ENCODE peak calls at places on chromosomes 7 and 10, in nine cellular contexts. E is left ventricle myocardium inferior, J is neural crest cell, T is nephron progenitor cell, U is mesothelial cell of epicardium, V is H1, R is WTC11, X is A673, Q is spleen. S is an unnamed sample.

GRCh38 chr7:157263156-157263555 is 73.6 kb upstream of the DNAJB6 start:
- DNase-seq in E (no peak), J (no peak), T (no peak), U (no peak), V (no peak), R (no peak), X (no peak), Q (no peak), S (no peak)

GRCh38 chr7:40761757-40762342 is 627.0 kb downstream of the SUGCT start:
- DNase-seq in E (no peak), J (no peak), T (no peak), U (no peak), V (no peak), R (peak), X (no peak), Q (no peak), S (no peak)

GRCh38 chr7:94357076-94357475 is 37.6 kb upstream of the COL1A2 start:
- DNase-seq in E (no peak), J (no peak), T (no peak), U (no peak), V (no peak), R (no peak), X (no peak), Q (no peak), S (no peak)

GRCh38 chr10:104966563-104967280 is 325.6 kb downstream of the SORCS3 start:
- DNase-seq in E (no peak), J (no peak), T (no peak), U (no peak), V (no peak), R (no peak), X (no peak), Q (no peak), S (no peak)

GRCh38 chr10:88728107-88728763 is 22.2 kb downstream of the LIPK start:
- DNase-seq in E (no peak), J (peak), T (peak), U (no peak), V (peak), R (peak), X (peak), Q (peak), S (no peak)

GRCh38 chr7:100682228-100682741 is 8.7 kb downstream of the GNB2 start:
- DNase-seq in E (no peak), J (no peak), T (no peak), U (no peak), V (no peak), R (no peak), X (no peak), Q (peak), S (no peak)

GRCh38 chr10:22334414-22335203 is 10.7 kb upstream of the SPAG6 start:
- DNase-seq in E (no peak), J (no peak), T (peak), U (peak), V (peak), R (peak), X (no peak), Q (peak), S (no peak)

GRCh38 chr7:114148779-114149178 is 230.0 kb upstream of the PPP1R3A start:
- DNase-seq in E (no peak), J (no peak), T (no peak), U (no peak), V (no peak), R (no peak), X (no peak), Q (no peak), S (no peak)

GRCh38 chr7:135757719-135758411 is 9.3 kb upstream of the FAM180A start:
- DNase-seq in E (peak), J (no peak), T (no peak), U (no peak), V (no peak), R (no peak), X (peak), Q (no peak), S (no peak)

GRCh38 chr7:117158941-117159705 is 163.7 kb downstream of the WNT2 start:
- DNase-seq in E (no peak), J (no peak), T (no peak), U (no peak), V (no peak), R (no peak), X (no peak), Q (no peak), S (no peak)

GRCh38 chr7:21869785-21870402 is 75.8 kb downstream of the CDCA7L start:
- DNase-seq in E (no peak), J (no peak), T (no peak), U (no peak), V (no peak), R (no peak), X (no peak), Q (no peak), S (no peak)

GRCh38 chr7:129160161-129160911 is 15.8 kb downstream of the TSPAN33 start:
- DNase-seq in E (no peak), J (no peak), T (peak), U (no peak), V (no peak), R (peak), X (no peak), Q (no peak), S (no peak)

GRCh38 chr7:121079425-121080169 is 91.1 kb downstream of the CPED1 start:
- DNase-seq in E (no peak), J (no peak), T (no peak), U (no peak), V (no peak), R (no peak), X (no peak), Q (no peak), S (no peak)
- TF ChIP-seq CTCF in E (peak), J (no peak), T (no peak), U (no peak), V (no peak), R (no peak), X (peak), Q (no peak), S (no peak)

DNA sequence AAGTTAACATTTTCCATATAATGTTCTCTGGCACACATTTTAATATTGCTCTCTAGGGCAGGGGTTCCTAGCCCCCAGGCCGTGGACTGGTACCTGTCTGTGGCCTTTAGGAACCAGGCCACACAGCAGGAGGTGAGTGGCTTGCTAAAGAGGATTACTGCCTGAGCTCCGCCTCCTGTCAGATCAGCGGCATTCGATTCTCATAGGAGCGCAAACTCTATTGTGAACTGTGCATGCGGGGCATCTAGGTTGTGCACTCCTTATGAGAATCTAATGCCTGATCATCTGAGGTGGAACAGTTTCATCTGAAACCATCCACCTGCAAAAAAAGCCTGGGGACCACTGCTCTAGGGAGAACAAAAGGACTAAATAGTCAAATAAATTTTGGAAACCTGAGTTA is 65.7 kb downstream of the EXOC6 start:
- DNase-seq in E (no peak), J (no peak), T (no peak), U (no peak), V (no peak), R (peak), X (no peak), Q (no peak), S (no peak)
- TF ChIP-seq CTCF in E (no peak), J (no peak), T (no peak), U (no peak), V (no peak), R (no peak), X (no peak), Q (no peak), S (no peak)

DNA sequence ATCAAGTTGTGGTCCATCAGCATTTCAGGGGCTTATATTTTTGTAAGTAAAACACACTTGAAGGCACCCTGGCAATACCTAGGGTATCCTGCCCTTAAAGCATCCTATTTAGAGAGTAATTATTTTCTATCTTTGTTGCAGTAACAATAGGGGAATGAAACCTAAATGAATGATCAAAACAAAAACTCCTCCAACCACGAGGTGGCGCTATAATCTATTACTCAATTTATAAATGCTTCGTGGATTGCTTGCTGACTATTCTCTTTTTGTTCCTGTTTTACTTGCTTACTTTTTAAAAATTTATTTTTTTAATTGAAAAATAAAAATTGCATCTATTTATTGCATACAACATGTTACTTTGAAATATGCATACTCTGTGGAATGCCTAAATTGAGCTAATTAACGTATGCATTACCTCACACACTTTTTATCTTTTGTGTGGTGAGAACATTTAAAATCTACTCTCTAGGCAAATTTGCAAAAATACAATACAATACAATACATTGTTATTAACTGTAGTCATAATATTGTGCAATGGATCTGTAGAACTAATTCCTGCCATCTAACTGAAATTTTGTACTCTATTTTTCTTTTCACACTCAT is 147.7 kb upstream of the BMPER start:
- DNase-seq in E (no peak), J (peak), T (no peak), U (no peak), V (no peak), R (no peak), X (peak), Q (no peak), S (no peak)
- TF ChIP-seq CTCF in E (peak), J (peak), T (peak), U (peak), V (no peak), R (peak), X (peak), Q (peak), S (peak)

DNA sequence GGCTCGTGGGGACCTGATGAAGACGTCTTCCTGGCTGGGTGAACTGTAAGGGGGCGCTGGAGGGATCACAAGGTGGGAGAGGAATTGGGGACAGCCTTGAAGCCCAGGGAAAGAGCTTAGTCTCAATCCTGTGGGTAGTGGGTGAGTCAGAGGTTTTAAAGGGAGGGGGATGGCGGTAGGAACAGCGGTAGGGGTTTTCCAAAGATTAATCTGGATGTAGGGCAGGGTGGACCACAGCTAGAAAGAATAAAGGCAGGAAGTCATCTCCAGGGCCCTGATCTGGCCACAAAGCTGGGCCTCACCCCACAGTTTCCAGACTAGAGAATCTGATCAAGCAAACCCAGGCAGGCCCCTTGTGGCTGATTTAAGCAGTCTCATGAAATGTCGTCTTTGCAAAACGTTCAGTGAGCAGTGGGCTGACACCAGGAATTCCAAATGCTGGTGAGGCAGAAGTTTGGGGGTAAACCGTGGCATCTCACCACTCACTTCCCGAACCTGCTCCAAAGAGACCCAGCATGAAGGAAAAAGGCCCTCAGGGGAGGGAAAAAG is 65.3 kb downstream of the CALML3 start:
- DNase-seq in E (no peak), J (no peak), T (no peak), U (no peak), V (no peak), R (no peak), X (no peak), Q (peak), S (no peak)
- TF ChIP-seq CTCF in E (no peak), J (peak), T (no peak), U (no peak), V (no peak), R (no peak), X (no peak), Q (no peak), S (no peak)

GRCh38 chr10:12321641-12322040 is 27.7 kb upstream of the CAMK1D start:
- DNase-seq in E (no peak), J (no peak), T (no peak), U (no peak), V (no peak), R (no peak), X (no peak), Q (no peak), S (no peak)
- TF ChIP-seq CTCF in E (no peak), J (no peak), T (no peak), U (no peak), V (no peak), R (no peak), X (no peak), Q (no peak), S (no peak)

GRCh38 chr7:53002389-53002788 is 33.0 kb upstream of the POM121L12 start:
- DNase-seq in E (no peak), J (no peak), T (no peak), U (no peak), V (no peak), R (no peak), X (no peak), Q (no peak), S (no peak)

GRCh38 chr7:53003653-53004445 is 31.6 kb upstream of the POM121L12 start:
- DNase-seq in E (no peak), J (no peak), T (no peak), U (no peak), V (no peak), R (no peak), X (no peak), Q (no peak), S (no peak)
- TF ChIP-seq CTCF in E (no peak), J (no peak), T (no peak), U (no peak), V (no peak), R (no peak), X (no peak), Q (no peak), S (no peak)

GRCh38 chr7:33423646-33424020 is 294.3 kb downstream of the BBS9 start:
- DNase-seq in E (no peak), J (no peak), T (peak), U (no peak), V (peak), R (peak), X (peak), Q (no peak), S (no peak)

GRCh38 chr7:33418251-33418701 is 288.9 kb downstream of the BBS9 start:
- DNase-seq in E (no peak), J (no peak), T (peak), U (no peak), V (no peak), R (peak), X (no peak), Q (no peak), S (no peak)

GRCh38 chr7:33422825-33423645 is 293.7 kb downstream of the BBS9 start:
- DNase-seq in E (no peak), J (no peak), T (no peak), U (no peak), V (no peak), R (no peak), X (no peak), Q (no peak), S (no peak)

GRCh38 chr7:33420311-33420710 is 290.9 kb downstream of the BBS9 start:
- DNase-seq in E (no peak), J (no peak), T (no peak), U (no peak), V (no peak), R (no peak), X (no peak), Q (no peak), S (no peak)

DNA sequence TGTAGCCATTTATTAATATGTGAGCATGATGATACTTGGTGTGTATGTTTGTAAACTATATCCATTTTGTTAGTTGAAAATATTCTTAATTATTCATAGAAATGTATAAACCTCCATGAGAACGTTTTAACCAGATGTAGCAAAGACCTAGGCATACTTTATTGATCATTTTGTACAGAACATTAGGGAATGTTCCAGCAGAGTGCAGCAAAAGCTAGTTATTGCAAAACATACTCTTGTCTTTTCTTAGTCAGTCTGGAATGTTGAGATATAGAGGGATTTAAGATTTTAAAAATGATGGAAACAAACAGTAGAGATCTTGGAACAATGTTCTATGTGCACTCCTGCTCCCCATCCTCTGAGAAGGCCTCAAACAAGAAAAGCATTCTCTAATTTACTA is 292.0 kb downstream of the BBS9 start:
- DNase-seq in E (no peak), J (no peak), T (no peak), U (no peak), V (no peak), R (no peak), X (no peak), Q (no peak), S (no peak)
- TF ChIP-seq CTCF in E (no peak), J (no peak), T (no peak), U (no peak), V (no peak), R (no peak), X (no peak), Q (no peak), S (no peak)

GRCh38 chr7:4484545-4484944 is 197.6 kb upstream of the FOXK1 start:
- DNase-seq in E (no peak), J (no peak), T (no peak), U (no peak), V (no peak), R (no peak), X (no peak), Q (no peak), S (no peak)

GRCh38 chr7:4483851-4484250 is 198.2 kb upstream of the FOXK1 start:
- DNase-seq in E (no peak), J (no peak), T (no peak), U (no peak), V (no peak), R (no peak), X (no peak), Q (no peak), S (no peak)

DNA sequence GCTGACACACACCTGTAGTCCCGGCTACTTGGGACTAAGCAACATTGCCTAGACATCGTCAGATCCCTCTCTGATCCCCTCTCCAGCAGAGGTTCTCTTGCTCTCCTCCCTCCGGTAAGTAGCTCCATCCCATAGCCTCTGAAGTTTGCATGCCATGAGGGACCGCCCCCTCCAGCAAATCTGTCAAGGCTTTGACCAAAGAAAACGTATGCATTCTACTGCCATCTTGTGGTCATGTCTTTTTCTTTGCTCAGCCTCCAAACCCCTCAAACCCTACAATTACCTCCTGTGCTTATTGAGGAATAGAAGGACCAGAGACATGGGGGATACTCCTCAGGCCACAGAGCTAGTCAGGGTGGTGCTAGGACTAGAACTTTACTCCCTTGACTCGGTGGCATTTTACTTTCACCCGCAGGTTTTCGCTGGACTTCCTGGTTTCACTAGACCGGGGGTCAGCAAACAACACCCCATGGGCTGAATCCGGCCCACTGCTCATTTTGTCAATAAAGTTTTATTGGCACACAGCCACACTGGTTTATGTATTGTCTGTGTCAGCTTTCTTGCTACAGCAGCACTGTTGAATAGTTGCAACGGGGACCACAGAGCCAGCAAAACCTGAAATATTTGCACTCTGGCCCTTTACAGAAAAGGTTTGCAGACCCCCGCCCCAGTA is 202.6 kb upstream of the FOXK1 start:
- DNase-seq in E (no peak), J (peak), T (peak), U (no peak), V (peak), R (peak), X (peak), Q (no peak), S (no peak)
- TF ChIP-seq CTCF in E (peak), J (peak), T (peak), U (peak), V (no peak), R (peak), X (peak), Q (peak), S (no peak)

DNA sequence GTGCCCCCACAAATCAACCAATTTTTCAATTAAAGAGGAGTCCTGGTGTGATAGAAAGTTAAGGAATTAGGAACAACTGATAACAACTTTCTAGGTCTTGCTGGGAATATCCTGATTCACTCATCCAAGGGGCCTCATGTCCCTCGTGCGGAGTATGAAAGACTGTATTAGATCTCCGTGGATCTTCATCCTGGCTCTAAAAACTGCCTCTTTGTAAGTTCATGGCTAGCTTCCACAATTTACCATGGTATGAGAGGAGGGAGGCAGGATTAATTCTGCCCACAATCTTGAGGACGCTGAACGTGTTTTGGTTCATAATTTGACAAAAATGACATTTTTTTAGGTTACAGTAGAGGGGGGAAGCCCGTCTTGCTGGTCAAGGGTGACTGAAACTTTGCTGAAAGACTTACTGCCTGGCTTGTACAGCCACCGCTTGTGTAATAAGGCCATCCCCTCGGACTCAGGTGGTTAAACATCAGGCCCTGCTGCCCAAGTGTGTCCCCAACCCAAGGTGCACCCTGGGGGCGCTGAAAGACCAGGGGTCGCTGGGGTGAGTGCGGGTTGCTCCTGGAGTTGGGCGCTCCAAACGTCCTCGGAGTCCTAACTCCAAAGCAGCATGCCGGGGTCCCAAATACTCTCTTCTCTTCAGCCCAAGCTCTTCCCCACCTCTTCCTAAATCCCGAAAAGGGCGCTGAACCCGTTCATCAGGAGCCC is 750 bp downstream of the HIBADH start:
- DNase-seq in E (peak), J (peak), T (no peak), U (no peak), V (no peak), R (peak), X (peak), Q (peak), S (peak)
- TF ChIP-seq CTCF in E (no peak), J (no peak), T (no peak), U (peak), V (no peak), R (no peak), X (no peak), Q (no peak), S (no peak)